ENCODE peak calls at places on chromosome 7, in four cellular contexts. One of them, this sample, is unnamed.

GRCh38 chr7:151051108-151051507 is 2.8 kb downstream of the ASIC3 start:
- DNase-seq in uterus: peak; percentile 61
- DNase-seq in thoracic aorta: no peak
- DNase-seq in heart left ventricle: peak; percentile 59
- DNase-seq in this sample: no peak

GRCh38 chr7:100547872-100548271 is 8.9 kb downstream of the AGFG2 start:
- DNase-seq in uterus: no peak
- DNase-seq in thoracic aorta: no peak
- DNase-seq in heart left ventricle: peak; percentile 38
- DNase-seq in this sample: no peak

GRCh38 chr7:3807825-3808224 is 506.8 kb downstream of the SDK1 start:
- DNase-seq in uterus: no peak
- DNase-seq in thoracic aorta: no peak
- DNase-seq in heart left ventricle: no peak
- DNase-seq in this sample: no peak

GRCh38 chr7:37442268-37442667 is 6.4 kb downstream of the ELMO1 start:
- DNase-seq in uterus: no peak
- DNase-seq in thoracic aorta: no peak
- DNase-seq in heart left ventricle: no peak
- DNase-seq in this sample: no peak

GRCh38 chr7:142811154-142811737 is 40.5 kb downstream of the PRSS2 start:
- DNase-seq in uterus: no peak
- DNase-seq in thoracic aorta: no peak
- DNase-seq in heart left ventricle: no peak
- DNase-seq in this sample: no peak

GRCh38 chr7:139034855-139035587 is 821 bp downstream of the ZC3HAV1L start:
- DNase-seq in uterus: peak; percentile 38
- DNase-seq in thoracic aorta: no peak
- DNase-seq in heart left ventricle: no peak
- DNase-seq in this sample: no peak

GRCh38 chr7:129616530-129616929 is 5.0 kb downstream of the NRF1 start:
- DNase-seq in uterus: no peak
- DNase-seq in thoracic aorta: no peak
- DNase-seq in heart left ventricle: no peak
- DNase-seq in this sample: no peak

GRCh38 chr7:75951506-75951905 is 36.6 kb downstream of the POR start:
- DNase-seq in uterus: no peak
- DNase-seq in thoracic aorta: no peak
- DNase-seq in heart left ventricle: peak; percentile 32
- DNase-seq in this sample: peak; percentile 70

GRCh38 chr7:151437866-151438516 is 1.9 kb downstream of the CRYGN start:
- DNase-seq in uterus: no peak
- DNase-seq in thoracic aorta: no peak
- DNase-seq in heart left ventricle: no peak
- DNase-seq in this sample: no peak

GRCh38 chr7:43108255-43109011 is 4.0 kb upstream of the HECW1 start:
- DNase-seq in uterus: peak; percentile 27
- DNase-seq in thoracic aorta: peak; percentile 19
- DNase-seq in heart left ventricle: no peak
- DNase-seq in this sample: peak; percentile 67

GRCh38 chr7:31066516-31067130 is 14.5 kb downstream of the ADCYAP1R1 start:
- DNase-seq in uterus: no peak
- DNase-seq in thoracic aorta: no peak
- DNase-seq in heart left ventricle: no peak
- DNase-seq in this sample: no peak

GRCh38 chr7:93043393-93043985 is 74.3 kb downstream of the SAMD9 start:
- DNase-seq in uterus: no peak
- DNase-seq in thoracic aorta: no peak
- DNase-seq in heart left ventricle: no peak
- DNase-seq in this sample: no peak

GRCh38 chr7:158067219-158067930 is 520.2 kb downstream of the PTPRN2 start:
- DNase-seq in uterus: no peak
- DNase-seq in thoracic aorta: no peak
- DNase-seq in heart left ventricle: no peak
- DNase-seq in this sample: no peak

GRCh38 chr7:15684834-15685233 is 1.6 kb downstream of the MEOX2 start:
- DNase-seq in uterus: peak; percentile 27
- DNase-seq in thoracic aorta: no peak
- DNase-seq in heart left ventricle: peak; percentile 41
- DNase-seq in this sample: no peak

GRCh38 chr7:131068604-131069021 is 259.1 kb upstream of the MKLN1 start:
- DNase-seq in uterus: no peak
- DNase-seq in thoracic aorta: no peak
- DNase-seq in heart left ventricle: no peak
- DNase-seq in this sample: no peak

GRCh38 chr7:38198356-38198755 is 20.3 kb downstream of the STARD3NL start:
- DNase-seq in uterus: no peak
- DNase-seq in thoracic aorta: no peak
- DNase-seq in heart left ventricle: no peak
- DNase-seq in this sample: no peak

GRCh38 chr7:101816499-101817030 is 861 bp upstream of the CUX1 start:
- DNase-seq in uterus: peak; percentile 58
- DNase-seq in thoracic aorta: no peak
- DNase-seq in heart left ventricle: peak; percentile 66
- DNase-seq in this sample: no peak

GRCh38 chr7:129739427-129739826 is 127.9 kb downstream of the NRF1 start:
- DNase-seq in uterus: no peak
- DNase-seq in thoracic aorta: no peak
- DNase-seq in heart left ventricle: peak; percentile 46
- DNase-seq in this sample: no peak

GRCh38 chr7:104906032-104906431 is 108.0 kb upstream of the KMT2E start:
- DNase-seq in uterus: no peak
- DNase-seq in thoracic aorta: no peak
- DNase-seq in heart left ventricle: no peak
- DNase-seq in this sample: no peak

GRCh38 chr7:128703605-128704004 is 31.5 kb downstream of the GARIN1A start:
- DNase-seq in uterus: no peak
- DNase-seq in thoracic aorta: no peak
- DNase-seq in heart left ventricle: no peak
- DNase-seq in this sample: no peak

GRCh38 chr7:69526570-69526969 is 71.7 kb upstream of the AUTS2 start:
- DNase-seq in uterus: no peak
- DNase-seq in thoracic aorta: no peak
- DNase-seq in heart left ventricle: no peak
- DNase-seq in this sample: no peak

GRCh38 chr7:72577107-72577506 is 165.0 kb upstream of the CALN1 start:
- DNase-seq in uterus: no peak
- DNase-seq in thoracic aorta: no peak
- DNase-seq in heart left ventricle: no peak
- DNase-seq in this sample: no peak

GRCh38 chr7:78562191-78562590 is 763.6 kb downstream of the PHTF2 start:
- DNase-seq in uterus: no peak
- DNase-seq in thoracic aorta: no peak
- DNase-seq in heart left ventricle: no peak
- DNase-seq in this sample: no peak

GRCh38 chr7:14207711-14208110 is 218.2 kb upstream of the ETV1 start:
- DNase-seq in uterus: no peak
- DNase-seq in thoracic aorta: no peak
- DNase-seq in heart left ventricle: no peak
- DNase-seq in this sample: no peak

GRCh38 chr7:38195804-38196595 is 18.0 kb downstream of the STARD3NL start:
- DNase-seq in uterus: no peak
- DNase-seq in thoracic aorta: no peak
- DNase-seq in heart left ventricle: no peak
- DNase-seq in this sample: no peak

GRCh38 chr7:127879942-127880341 is 151.3 kb downstream of the LRRC4 start:
- DNase-seq in uterus: no peak
- DNase-seq in thoracic aorta: no peak
- DNase-seq in heart left ventricle: no peak
- DNase-seq in this sample: no peak

GRCh38 chr7:74092321-74092963 is 8.8 kb downstream of the LIMK1 start:
- DNase-seq in uterus: no peak
- DNase-seq in thoracic aorta: no peak
- DNase-seq in heart left ventricle: peak; percentile 51
- DNase-seq in this sample: no peak

GRCh38 chr7:128071801-128072200 is 40.6 kb upstream of the LRRC4 start:
- DNase-seq in uterus: no peak
- DNase-seq in thoracic aorta: no peak
- DNase-seq in heart left ventricle: no peak
- DNase-seq in this sample: no peak

GRCh38 chr7:82629583-82629982 is 186.0 kb upstream of the CACNA2D1 start:
- DNase-seq in uterus: no peak
- DNase-seq in thoracic aorta: no peak
- DNase-seq in heart left ventricle: no peak
- DNase-seq in this sample: no peak

GRCh38 chr7:31109751-31110150 is 57.6 kb downstream of the ADCYAP1R1 start:
- DNase-seq in uterus: no peak
- DNase-seq in thoracic aorta: no peak
- DNase-seq in heart left ventricle: no peak
- DNase-seq in this sample: peak; percentile 28

GRCh38 chr7:102424129-102424551 is 9.2 kb upstream of the ORAI2 start:
- DNase-seq in uterus: no peak
- DNase-seq in thoracic aorta: no peak
- DNase-seq in heart left ventricle: no peak
- DNase-seq in this sample: no peak

GRCh38 chr7:158431941-158432347 is 155.7 kb downstream of the PTPRN2 start:
- DNase-seq in uterus: peak; percentile 73
- DNase-seq in thoracic aorta: peak; percentile 30
- DNase-seq in heart left ventricle: no peak
- DNase-seq in this sample: peak; percentile 72

GRCh38 chr7:95871078-95871848 is 98.9 kb downstream of the DYNC1I1 start:
- DNase-seq in uterus: no peak
- DNase-seq in thoracic aorta: no peak
- DNase-seq in heart left ventricle: no peak
- DNase-seq in this sample: no peak

GRCh38 chr7:7662527-7662926 is 22.0 kb downstream of the UMAD1 start:
- DNase-seq in uterus: no peak
- DNase-seq in thoracic aorta: no peak
- DNase-seq in heart left ventricle: no peak
- DNase-seq in this sample: no peak
- TF ChIP-seq CTCF in uterus: no peak
- TF ChIP-seq CTCF in thoracic aorta: no peak
- TF ChIP-seq CTCF in heart left ventricle: peak; percentile 36
- TF ChIP-seq CTCF in this sample: no peak

GRCh38 chr7:41470081-41470480 is 232.8 kb downstream of the INHBA start:
- DNase-seq in uterus: no peak
- DNase-seq in thoracic aorta: no peak
- DNase-seq in heart left ventricle: no peak
- DNase-seq in this sample: no peak
- H3K4me3 ChIP-seq in uterus: no peak overlapping the region
- H3K4me3 ChIP-seq in thoracic aorta: no peak overlapping the region
- H3K4me3 ChIP-seq in heart left ventricle: no peak overlapping the region
- H3K4me3 ChIP-seq in this sample: no peak overlapping the region

DNA sequence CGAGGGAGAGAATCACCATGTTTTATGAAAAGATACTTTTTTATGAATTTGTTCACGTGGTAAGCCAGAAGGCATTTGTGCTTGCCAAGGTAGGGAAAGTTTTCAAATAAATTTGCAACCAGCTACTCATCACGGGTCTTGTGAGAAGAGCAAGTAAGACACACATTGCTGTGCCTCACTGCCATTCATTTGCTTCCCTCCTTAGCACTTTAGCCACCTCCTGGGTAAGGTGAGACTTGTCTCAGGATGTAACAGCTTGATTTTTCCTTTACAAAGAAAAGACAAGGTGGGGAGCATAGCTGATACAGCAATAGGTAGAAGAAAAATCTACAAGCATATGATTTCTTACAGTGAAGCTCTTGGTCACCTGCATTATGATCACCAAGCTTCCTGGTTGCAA is 342.4 kb upstream of the GRM3 start:
- DNase-seq in uterus: no peak
- DNase-seq in thoracic aorta: no peak
- DNase-seq in heart left ventricle: no peak
- DNase-seq in this sample: no peak
- TF ChIP-seq CTCF in uterus: no peak
- TF ChIP-seq CTCF in thoracic aorta: no peak
- TF ChIP-seq CTCF in heart left ventricle: no peak
- TF ChIP-seq CTCF in this sample: no peak

DNA sequence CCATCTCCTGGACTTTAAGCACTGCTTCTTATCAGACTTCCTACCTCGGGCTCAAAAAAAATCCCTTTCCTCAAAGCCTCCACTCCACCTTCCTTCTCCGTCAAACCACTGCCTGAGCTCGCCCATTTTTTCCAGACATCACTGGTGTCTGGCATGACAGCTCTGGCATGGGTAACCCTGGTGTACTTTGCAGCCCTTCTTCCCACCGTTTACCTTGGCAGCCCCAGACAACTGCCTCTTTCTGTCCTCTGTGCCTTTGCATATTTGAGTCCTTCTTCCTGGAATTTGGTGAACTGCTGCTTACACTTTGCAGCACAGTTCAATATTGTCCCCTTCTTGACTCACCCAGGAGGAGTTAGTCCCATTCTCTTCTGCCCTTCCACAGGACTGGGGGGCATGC is 144.6 kb upstream of the TBX20 start:
- DNase-seq in uterus: no peak
- DNase-seq in thoracic aorta: no peak
- DNase-seq in heart left ventricle: no peak
- DNase-seq in this sample: no peak
- H3K4me3 ChIP-seq in uterus: no peak overlapping the region
- H3K4me3 ChIP-seq in thoracic aorta: no peak overlapping the region
- H3K4me3 ChIP-seq in heart left ventricle: no peak overlapping the region
- H3K4me3 ChIP-seq in this sample: no peak overlapping the region

GRCh38 chr7:1953199-1954190 is 279.2 kb downstream of the MAD1L1 start:
- DNase-seq in uterus: no peak
- DNase-seq in thoracic aorta: no peak
- DNase-seq in heart left ventricle: no peak
- DNase-seq in this sample: no peak
- TF ChIP-seq CTCF in uterus: no peak
- TF ChIP-seq CTCF in thoracic aorta: no peak
- TF ChIP-seq CTCF in heart left ventricle: no peak
- TF ChIP-seq CTCF in this sample: no peak

DNA sequence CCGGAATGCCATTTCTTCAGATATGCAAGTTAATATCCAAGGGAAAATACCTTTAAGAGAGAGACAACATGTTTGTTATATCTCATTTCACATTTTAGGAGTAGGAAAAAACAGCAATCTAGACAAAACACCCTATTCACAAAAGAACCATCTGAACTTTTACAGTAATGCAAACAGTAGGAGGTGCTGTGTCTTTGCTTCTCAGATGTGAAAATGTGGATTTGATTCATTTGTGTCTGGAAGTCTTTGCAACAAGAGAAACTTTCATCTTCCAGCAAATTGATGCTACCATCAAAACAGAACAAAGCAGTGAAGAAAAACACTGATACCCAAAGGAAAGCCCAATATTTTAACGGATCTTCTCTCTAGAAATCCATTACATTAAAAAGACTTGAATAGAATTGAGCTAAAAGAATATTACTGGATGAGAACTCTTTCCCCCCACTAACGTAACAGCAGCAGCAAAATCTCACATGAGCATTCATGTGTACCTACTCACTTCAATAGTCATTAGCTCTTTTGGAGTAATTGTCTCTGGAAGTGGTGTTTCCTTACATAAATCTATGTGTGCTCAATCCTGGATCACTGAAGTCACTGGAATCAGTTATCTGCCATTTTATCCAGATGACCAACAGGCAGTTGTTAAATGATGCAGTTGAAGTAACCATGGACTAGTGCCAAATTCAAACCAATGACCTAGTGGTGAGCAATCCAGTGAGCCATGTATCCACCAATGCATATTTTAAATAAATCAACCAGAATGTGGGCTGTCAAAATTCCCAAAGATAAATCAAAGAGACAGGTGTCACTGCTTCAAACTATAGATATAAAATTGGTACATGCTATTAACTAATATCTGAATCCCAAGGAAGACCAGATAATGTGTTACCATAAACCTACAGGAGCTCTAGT is 1.8 kb downstream of the SEMA3C start:
- DNase-seq in uterus: no peak
- DNase-seq in thoracic aorta: no peak
- DNase-seq in heart left ventricle: no peak
- DNase-seq in this sample: no peak
- H3K4me3 ChIP-seq in uterus: peak overlapping the region; percentile 67
- H3K4me3 ChIP-seq in thoracic aorta: peak overlapping the region; percentile 91
- H3K4me3 ChIP-seq in heart left ventricle: peak overlapping the region; percentile 73
- H3K4me3 ChIP-seq in this sample: peak overlapping the region; percentile 60

This sample was measured in right atrium auricular region.